ENCODE peak calls at places on chromosome 16, in ten cellular contexts. X, G, Z, M, B, I, Y, V, K and H are unnamed samples. For H3K4me1, the result is how much of the 10 kb centered on the place peaks cover.

GRCh38 chr16:1984347-1985225 is 593 bp downstream of the GFER start:
- DNase-seq in X (no peak), G (peak), Z (peak), M (no peak), B (no peak), I (no peak), Y (peak), V (no peak), K (no peak), H (no peak)

GRCh38 chr16:15652293-15653001 is 2.4 kb downstream of the NDE1 start:
- DNase-seq in X (no peak), G (no peak), Z (no peak), M (no peak), B (no peak), I (no peak), Y (no peak), V (no peak), K (no peak), H (no peak)

GRCh38 chr16:56530872-56531271 is 11.0 kb upstream of the BBS2 start:
- DNase-seq in X (no peak), G (no peak), Z (no peak), M (no peak), B (no peak), I (no peak), Y (no peak), V (no peak), K (no peak), H (no peak)

GRCh38 chr16:81429045-81429521 is 15.5 kb upstream of the CMIP start:
- DNase-seq in X (peak), G (peak), Z (peak), M (peak), B (no peak), I (peak), Y (peak), V (no peak), K (no peak), H (no peak)

GRCh38 chr16:46929378-46930332 is 43.8 kb downstream of the DNAJA2 start:
- DNase-seq in X (peak), G (peak), Z (peak), M (peak), B (peak), I (peak), Y (peak), V (peak), K (peak), H (peak)

GRCh38 chr16:19555938-19556778 is 655 bp downstream of the VPS35L start:
- DNase-seq in X (peak), G (peak), Z (peak), M (no peak), B (no peak), I (peak), Y (peak), V (no peak), K (no peak), H (no peak)

GRCh38 chr16:86122681-86123342 is 223.8 kb downstream of the IRF8 start:
- DNase-seq in X (no peak), G (peak), Z (no peak), M (no peak), B (no peak), I (no peak), Y (no peak), V (no peak), K (no peak), H (no peak)

GRCh38 chr16:1171854-1172428 is 19.0 kb downstream of the CACNA1H start:
- DNase-seq in X (no peak), G (peak), Z (no peak), M (no peak), B (no peak), I (no peak), Y (no peak), V (no peak), K (no peak), H (no peak)

GRCh38 chr16:711548-712320 is 3.2 kb upstream of the METRN start:
- DNase-seq in X (peak), G (peak), Z (peak), M (peak), B (peak), I (peak), Y (peak), V (peak), K (peak), H (peak)

GRCh38 chr16:66166451-66166850 is 200.0 kb upstream of the CDH5 start:
- DNase-seq in X (no peak), G (no peak), Z (no peak), M (no peak), B (no peak), I (no peak), Y (no peak), V (no peak), K (no peak), H (no peak)

GRCh38 chr16:69116911-69117310 is 11.5 kb downstream of the HAS3 start:
- DNase-seq in X (no peak), G (no peak), Z (no peak), M (no peak), B (no peak), I (no peak), Y (no peak), V (no peak), K (no peak), H (no peak)

GRCh38 chr16:61323456-61323855 is 712.8 kb downstream of the CDH8 start:
- DNase-seq in X (no peak), G (no peak), Z (no peak), M (no peak), B (no peak), I (no peak), Y (no peak), V (no peak), K (no peak), H (no peak)

GRCh38 chr16:78563905-78564304 is 464.5 kb downstream of the WWOX start:
- DNase-seq in X (no peak), G (no peak), Z (no peak), M (no peak), B (no peak), I (no peak), Y (no peak), V (no peak), K (no peak), H (no peak)

GRCh38 chr16:79418588-79418987 is 181.9 kb downstream of the MAF start:
- DNase-seq in X (no peak), G (no peak), Z (no peak), M (no peak), B (no peak), I (peak), Y (no peak), V (no peak), K (no peak), H (no peak)

GRCh38 chr16:28010671-28011070 is 52.8 kb downstream of the GSG1L start:
- DNase-seq in X (no peak), G (no peak), Z (no peak), M (no peak), B (no peak), I (no peak), Y (peak), V (no peak), K (no peak), H (no peak)

GRCh38 chr16:82987767-82988166 is 361.0 kb downstream of the CDH13 start:
- DNase-seq in X (no peak), G (no peak), Z (no peak), M (no peak), B (no peak), I (no peak), Y (peak), V (no peak), K (no peak), H (no peak)

GRCh38 chr16:75024182-75024581 is 25.4 kb downstream of the ZNRF1 start:
- DNase-seq in X (no peak), G (no peak), Z (no peak), M (no peak), B (no peak), I (no peak), Y (no peak), V (no peak), K (no peak), H (no peak)

GRCh38 chr16:24544640-24545039 is 5.3 kb downstream of the RBBP6 start:
- DNase-seq in X (no peak), G (no peak), Z (no peak), M (no peak), B (no peak), I (no peak), Y (peak), V (no peak), K (no peak), H (no peak)

GRCh38 chr16:11967195-11967911 is 2.3 kb downstream of the TNFRSF17 start:
- DNase-seq in X (no peak), G (no peak), Z (no peak), M (no peak), B (no peak), I (no peak), Y (no peak), V (no peak), K (no peak), H (no peak)
- H3K4me1 ChIP-seq in X (under half), G (under half), Z (under half), M (under half), B (under half), I (under half), Y (under half), V (under half), K (under half), H (under half)

DNA sequence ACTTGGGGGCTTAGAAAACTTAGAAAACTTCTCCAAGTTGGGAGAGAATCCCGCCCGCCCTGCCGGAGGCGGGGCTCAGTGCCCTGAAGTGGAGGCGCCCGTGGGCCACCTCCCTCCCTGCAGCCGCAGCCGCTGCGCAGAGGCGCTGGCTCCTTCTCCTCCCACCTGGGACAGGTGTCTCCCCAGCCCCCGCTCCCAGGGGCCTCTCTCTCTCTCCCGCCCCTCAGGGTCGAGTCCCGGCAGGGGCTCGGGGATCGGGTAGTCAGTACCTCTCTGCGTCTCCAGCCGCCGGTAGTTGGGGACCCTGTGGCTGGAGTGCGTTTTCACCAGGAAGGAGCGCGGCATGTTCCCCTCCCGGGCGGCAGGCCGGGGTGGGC is 257 bp downstream of the SNAI3 start:
- DNase-seq in X (no peak), G (peak), Z (no peak), M (no peak), B (peak), I (no peak), Y (peak), V (no peak), K (peak), H (no peak)
- H3K4me1 ChIP-seq in X (under half), G (under half), Z (under half), M (under half), B (half or more), I (under half), Y (under half), V (under half), K (half or more), H (under half)

GRCh38 chr16:67723151-67723915 is 4.2 kb upstream of the GFOD2 start:
- DNase-seq in X (no peak), G (no peak), Z (no peak), M (no peak), B (no peak), I (no peak), Y (peak), V (no peak), K (no peak), H (peak)

GRCh38 chr16:67718668-67719047 is 458 bp downstream of the GFOD2 start:
- DNase-seq in X (no peak), G (peak), Z (no peak), M (no peak), B (no peak), I (no peak), Y (peak), V (no peak), K (no peak), H (no peak)

GRCh38 chr16:67719048-67719777 is at the start of gene GFOD2:
- DNase-seq in X (peak), G (peak), Z (peak), M (peak), B (peak), I (peak), Y (peak), V (peak), K (peak), H (peak)

GRCh38 chr16:67720236-67720635 is 1.1 kb upstream of the GFOD2 start:
- DNase-seq in X (no peak), G (no peak), Z (peak), M (no peak), B (no peak), I (no peak), Y (no peak), V (no peak), K (no peak), H (no peak)

DNA sequence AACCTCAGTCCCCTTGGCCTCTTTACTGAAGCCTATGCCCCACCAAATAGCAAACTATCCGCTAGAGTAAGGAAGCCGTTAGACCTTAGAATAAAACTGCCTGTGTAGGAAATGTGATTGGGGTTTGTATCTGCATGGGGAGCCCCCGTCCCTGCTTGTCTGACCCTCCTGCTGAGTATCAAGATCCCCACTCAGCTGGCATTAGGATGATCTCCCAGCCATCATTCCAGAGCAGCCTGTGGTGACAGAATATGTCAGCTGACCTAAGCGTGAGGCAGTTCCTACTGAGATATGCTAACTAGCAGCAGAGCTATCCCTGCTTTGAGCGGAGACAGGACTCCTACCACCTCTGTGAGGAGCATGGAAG is 645 bp upstream of the GFOD2 start:
- DNase-seq in X (peak), G (peak), Z (peak), M (no peak), B (no peak), I (peak), Y (peak), V (peak), K (no peak), H (peak)
- H3K4me1 ChIP-seq in X (under half), G (under half), Z (under half), M (under half), B (under half), I (under half), Y (under half), V (under half), K (under half), H (under half)

GRCh38 chr16:70590722-70591438 is 55.5 kb upstream of the IL34 start:
- DNase-seq in X (no peak), G (no peak), Z (no peak), M (peak), B (no peak), I (no peak), Y (no peak), V (no peak), K (no peak), H (no peak)

GRCh38 chr16:70592106-70592571 is 54.2 kb upstream of the IL34 start:
- DNase-seq in X (no peak), G (no peak), Z (no peak), M (peak), B (no peak), I (no peak), Y (peak), V (no peak), K (no peak), H (no peak)

GRCh38 chr16:70593544-70593943 is 52.8 kb upstream of the IL34 start:
- DNase-seq in X (no peak), G (no peak), Z (no peak), M (no peak), B (no peak), I (no peak), Y (no peak), V (no peak), K (no peak), H (no peak)

GRCh38 chr16:70589998-70590471 is 56.3 kb upstream of the IL34 start:
- DNase-seq in X (no peak), G (no peak), Z (no peak), M (peak), B (no peak), I (peak), Y (peak), V (no peak), K (no peak), H (no peak)

GRCh38 chr16:70591609-70592008 is 54.8 kb upstream of the IL34 start:
- DNase-seq in X (no peak), G (no peak), Z (no peak), M (no peak), B (no peak), I (no peak), Y (no peak), V (no peak), K (no peak), H (no peak)
- H3K4me1 ChIP-seq in X (under half), G (under half), Z (under half), M (under half), B (under half), I (under half), Y (under half), V (under half), K (under half), H (under half)